ENCODE peak calls at places on chromosomes 5 and 9, in ten cellular contexts. One of them, this sample, is unnamed.

GRCh38 chr9:133204993-133205336 is 4.1 kb downstream of the OBP2B start:
- DNase-seq in GM23338: no peak
- DNase-seq in H1: no peak
- DNase-seq in A549: no peak
- DNase-seq in OCI-LY7: no peak
- DNase-seq in SK-N-SH: no peak
- DNase-seq in osteoblast: no peak
- DNase-seq in mesendoderm: no peak
- DNase-seq in astrocyte: no peak
- DNase-seq in GM23248: no peak
- DNase-seq in this sample: no peak

GRCh38 chr5:103244398-103244797 is 14.2 kb upstream of the MACIR start:
- DNase-seq in GM23338: no peak
- DNase-seq in OCI-LY7: no peak
- DNase-seq in GM23248: no peak
- DNase-seq in astrocyte: peak; percentile 4
- DNase-seq in osteoblast: no peak
- DNase-seq in H1: no peak
- DNase-seq in SK-N-SH: no peak
- DNase-seq in mesendoderm: peak; percentile 42
- DNase-seq in A549: no peak
- DNase-seq in this sample: no peak

GRCh38 chr9:38008168-38009034 is 60.6 kb downstream of the SHB start:
- DNase-seq in A549: peak; percentile 84
- DNase-seq in SK-N-SH: no peak
- DNase-seq in GM23248: peak; percentile 98
- DNase-seq in astrocyte: peak; percentile 94
- DNase-seq in mesendoderm: peak; percentile 71
- DNase-seq in GM23338: no peak
- DNase-seq in OCI-LY7: peak; percentile 7
- DNase-seq in osteoblast: peak; percentile 97
- DNase-seq in H1: no peak
- DNase-seq in this sample: peak; percentile 96

GRCh38 chr5:135309391-135310327 is 89.4 kb downstream of the MACROH2A1 start:
- DNase-seq in GM23338: no peak
- DNase-seq in mesendoderm: no peak
- DNase-seq in SK-N-SH: no peak
- DNase-seq in osteoblast: no peak
- DNase-seq in A549: no peak
- DNase-seq in H1: no peak
- DNase-seq in astrocyte: no peak
- DNase-seq in GM23248: peak; percentile 59
- DNase-seq in OCI-LY7: no peak
- DNase-seq in this sample: no peak

GRCh38 chr9:132372177-132373095 is 17.6 kb upstream of the SETX start:
- DNase-seq in A549: peak; percentile 29
- DNase-seq in H1: no peak
- DNase-seq in mesendoderm: peak; percentile 25
- DNase-seq in OCI-LY7: peak; percentile 52
- DNase-seq in GM23338: no peak
- DNase-seq in astrocyte: no peak
- DNase-seq in osteoblast: no peak
- DNase-seq in GM23248: peak; percentile 5
- DNase-seq in SK-N-SH: peak; percentile 58
- DNase-seq in this sample: no peak

GRCh38 chr5:145921211-145921610 is 15.2 kb upstream of the SH3RF2 start:
- DNase-seq in astrocyte: no peak
- DNase-seq in GM23248: peak; percentile 63
- DNase-seq in osteoblast: no peak
- DNase-seq in OCI-LY7: no peak
- DNase-seq in GM23338: no peak
- DNase-seq in SK-N-SH: no peak
- DNase-seq in H1: no peak
- DNase-seq in A549: no peak
- DNase-seq in mesendoderm: no peak
- DNase-seq in this sample: peak; percentile 53

GRCh38 chr9:71628247-71628646 is 140.1 kb downstream of the CEMIP2 start:
- DNase-seq in GM23338: peak; percentile 36
- DNase-seq in A549: no peak
- DNase-seq in OCI-LY7: no peak
- DNase-seq in mesendoderm: no peak
- DNase-seq in H1: no peak
- DNase-seq in osteoblast: no peak
- DNase-seq in GM23248: peak; percentile 29
- DNase-seq in astrocyte: no peak
- DNase-seq in SK-N-SH: no peak
- DNase-seq in this sample: no peak

GRCh38 chr9:109816490-109816889 is 36.5 kb downstream of the PALM2AKAP2 start:
- DNase-seq in osteoblast: peak; percentile 86
- DNase-seq in SK-N-SH: no peak
- DNase-seq in A549: peak; percentile 71
- DNase-seq in mesendoderm: peak; percentile 35
- DNase-seq in OCI-LY7: no peak
- DNase-seq in GM23248: peak; percentile 99
- DNase-seq in GM23338: no peak
- DNase-seq in H1: no peak
- DNase-seq in astrocyte: peak; percentile 100
- DNase-seq in this sample: peak; percentile 98

GRCh38 chr9:129845373-129845772 is 10.1 kb downstream of the USP20 start:
- DNase-seq in H1: no peak
- DNase-seq in A549: no peak
- DNase-seq in mesendoderm: no peak
- DNase-seq in astrocyte: no peak
- DNase-seq in GM23248: no peak
- DNase-seq in osteoblast: no peak
- DNase-seq in SK-N-SH: no peak
- DNase-seq in GM23338: no peak
- DNase-seq in OCI-LY7: no peak
- DNase-seq in this sample: no peak

GRCh38 chr9:107106416-107106815 is 176.7 kb upstream of the RAD23B start:
- DNase-seq in osteoblast: no peak
- DNase-seq in astrocyte: no peak
- DNase-seq in SK-N-SH: no peak
- DNase-seq in A549: no peak
- DNase-seq in H1: no peak
- DNase-seq in GM23338: no peak
- DNase-seq in OCI-LY7: no peak
- DNase-seq in mesendoderm: no peak
- DNase-seq in GM23248: no peak
- DNase-seq in this sample: no peak

GRCh38 chr9:107631788-107632187 is 142.2 kb upstream of the KLF4 start:
- DNase-seq in osteoblast: peak; percentile 11
- DNase-seq in mesendoderm: peak; percentile 27
- DNase-seq in OCI-LY7: no peak
- DNase-seq in GM23248: no peak
- DNase-seq in GM23338: peak; percentile 9
- DNase-seq in SK-N-SH: no peak
- DNase-seq in H1: no peak
- DNase-seq in astrocyte: no peak
- DNase-seq in A549: no peak
- DNase-seq in this sample: peak; percentile 53

GRCh38 chr9:98610196-98610595 is 98.5 kb downstream of the GABBR2 start:
- DNase-seq in A549: no peak
- DNase-seq in mesendoderm: peak; percentile 28
- DNase-seq in OCI-LY7: no peak
- DNase-seq in SK-N-SH: no peak
- DNase-seq in astrocyte: peak; percentile 78
- DNase-seq in osteoblast: peak; percentile 56
- DNase-seq in GM23338: no peak
- DNase-seq in H1: no peak
- DNase-seq in GM23248: peak; percentile 44
- DNase-seq in this sample: peak; percentile 58

GRCh38 chr9:133251773-133252172 is 23.2 kb downstream of the ABO start:
- DNase-seq in H1: no peak
- DNase-seq in mesendoderm: no peak
- DNase-seq in astrocyte: no peak
- DNase-seq in osteoblast: peak; percentile 32
- DNase-seq in OCI-LY7: no peak
- DNase-seq in A549: no peak
- DNase-seq in GM23248: no peak
- DNase-seq in SK-N-SH: peak; percentile 19
- DNase-seq in GM23338: no peak
- DNase-seq in this sample: no peak

GRCh38 chr9:81848472-81848871 is 79.8 kb upstream of the SPATA31D4 start:
- DNase-seq in A549: no peak
- DNase-seq in H1: no peak
- DNase-seq in SK-N-SH: no peak
- DNase-seq in osteoblast: peak; percentile 92
- DNase-seq in GM23248: peak; percentile 54
- DNase-seq in astrocyte: peak; percentile 26
- DNase-seq in OCI-LY7: no peak
- DNase-seq in GM23338: peak; percentile 25
- DNase-seq in mesendoderm: no peak
- DNase-seq in this sample: peak; percentile 46

GRCh38 chr5:60102961-60103683 is 209.6 kb upstream of the PDE4D start:
- DNase-seq in osteoblast: peak; percentile 55
- DNase-seq in astrocyte: peak; percentile 67
- DNase-seq in GM23248: peak; percentile 31
- DNase-seq in H1: no peak
- DNase-seq in GM23338: no peak
- DNase-seq in OCI-LY7: no peak
- DNase-seq in A549: peak; percentile 52
- DNase-seq in mesendoderm: peak; percentile 1
- DNase-seq in SK-N-SH: no peak
- DNase-seq in this sample: peak; percentile 78

GRCh38 chr5:149913449-149914419 is 30.9 kb downstream of the PDE6A start:
- DNase-seq in osteoblast: no peak
- DNase-seq in GM23248: no peak
- DNase-seq in astrocyte: no peak
- DNase-seq in GM23338: no peak
- DNase-seq in SK-N-SH: no peak
- DNase-seq in H1: no peak
- DNase-seq in OCI-LY7: peak; percentile 16
- DNase-seq in A549: no peak
- DNase-seq in mesendoderm: peak; percentile 49
- DNase-seq in this sample: no peak

GRCh38 chr5:149915392-149916260 is 29.0 kb downstream of the PDE6A start:
- DNase-seq in H1: no peak
- DNase-seq in A549: no peak
- DNase-seq in OCI-LY7: no peak
- DNase-seq in astrocyte: peak; percentile 53
- DNase-seq in SK-N-SH: no peak
- DNase-seq in osteoblast: no peak
- DNase-seq in GM23248: no peak
- DNase-seq in mesendoderm: peak; percentile 86
- DNase-seq in GM23338: peak; percentile 27
- DNase-seq in this sample: peak; percentile 67

GRCh38 chr5:149916317-149917072 is 28.1 kb downstream of the PDE6A start:
- DNase-seq in OCI-LY7: no peak
- DNase-seq in GM23248: no peak
- DNase-seq in astrocyte: no peak
- DNase-seq in H1: no peak
- DNase-seq in GM23338: no peak
- DNase-seq in SK-N-SH: no peak
- DNase-seq in osteoblast: no peak
- DNase-seq in A549: no peak
- DNase-seq in mesendoderm: peak; percentile 51
- DNase-seq in this sample: peak; percentile 41

GRCh38 chr5:149921597-149921996 is 23.0 kb downstream of the PDE6A start:
- DNase-seq in H1: no peak
- DNase-seq in SK-N-SH: no peak
- DNase-seq in A549: no peak
- DNase-seq in GM23248: no peak
- DNase-seq in OCI-LY7: no peak
- DNase-seq in osteoblast: no peak
- DNase-seq in astrocyte: no peak
- DNase-seq in mesendoderm: no peak
- DNase-seq in GM23338: no peak
- DNase-seq in this sample: no peak

GRCh38 chr5:149917073-149917676 is 27.4 kb downstream of the PDE6A start:
- DNase-seq in SK-N-SH: no peak
- DNase-seq in astrocyte: no peak
- DNase-seq in GM23248: peak; percentile 47
- DNase-seq in mesendoderm: no peak
- DNase-seq in A549: no peak
- DNase-seq in H1: no peak
- DNase-seq in GM23338: no peak
- DNase-seq in osteoblast: no peak
- DNase-seq in OCI-LY7: no peak
- DNase-seq in this sample: peak; percentile 50
- H3K4me2 ChIP-seq in SK-N-SH: peak overlapping the region; percentile 50
- H3K4me2 ChIP-seq in astrocyte: peak overlapping the region; percentile 57
- H3K4me2 ChIP-seq in GM23248: no peak overlapping the region
- H3K4me2 ChIP-seq in mesendoderm: no peak overlapping the region
- H3K4me2 ChIP-seq in A549: no peak overlapping the region
- H3K4me2 ChIP-seq in H1: no peak overlapping the region
- H3K4me2 ChIP-seq in GM23338: no peak overlapping the region
- H3K4me2 ChIP-seq in osteoblast: peak overlapping the region; percentile 66
- H3K4me2 ChIP-seq in OCI-LY7: no peak overlapping the region
- H3K4me2 ChIP-seq in this sample: no peak overlapping the region

GRCh38 chr9:136043386-136044054 is 51.6 kb downstream of the NACC2 start:
- DNase-seq in H1: no peak
- DNase-seq in A549: no peak
- DNase-seq in mesendoderm: no peak
- DNase-seq in osteoblast: peak; percentile 57
- DNase-seq in OCI-LY7: no peak
- DNase-seq in GM23248: no peak
- DNase-seq in SK-N-SH: no peak
- DNase-seq in GM23338: no peak
- DNase-seq in astrocyte: no peak
- DNase-seq in this sample: no peak
- H3K4me2 ChIP-seq in H1: no peak overlapping the region
- H3K4me2 ChIP-seq in A549: no peak overlapping the region
- H3K4me2 ChIP-seq in mesendoderm: no peak overlapping the region
- H3K4me2 ChIP-seq in osteoblast: no peak overlapping the region
- H3K4me2 ChIP-seq in OCI-LY7: no peak overlapping the region
- H3K4me2 ChIP-seq in GM23248: no peak overlapping the region
- H3K4me2 ChIP-seq in SK-N-SH: no peak overlapping the region
- H3K4me2 ChIP-seq in GM23338: no peak overlapping the region
- H3K4me2 ChIP-seq in astrocyte: no peak overlapping the region
- H3K4me2 ChIP-seq in this sample: no peak overlapping the region

DNA sequence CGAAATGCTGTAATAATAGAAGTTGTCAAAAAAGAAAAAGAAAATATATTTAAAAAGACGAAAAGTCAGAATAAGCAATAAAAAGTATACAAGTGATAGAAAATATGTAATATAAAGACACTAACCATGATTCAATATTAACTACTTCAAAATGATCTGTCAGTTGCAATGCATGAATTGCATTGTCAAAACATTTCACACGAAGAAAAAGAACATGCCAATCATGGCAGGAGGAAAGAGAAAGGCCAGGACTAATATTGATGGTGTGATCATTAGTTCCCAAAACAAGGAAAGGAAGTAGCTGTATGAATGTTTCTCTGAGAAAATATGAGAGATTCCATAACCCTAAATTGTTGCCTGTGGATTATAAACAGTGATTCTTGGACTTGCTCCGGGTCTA is 7.4 kb upstream of the GRAMD2B start:
- DNase-seq in GM23338: no peak
- DNase-seq in osteoblast: no peak
- DNase-seq in A549: no peak
- DNase-seq in SK-N-SH: no peak
- DNase-seq in mesendoderm: no peak
- DNase-seq in H1: no peak
- DNase-seq in astrocyte: no peak
- DNase-seq in GM23248: no peak
- DNase-seq in OCI-LY7: no peak
- DNase-seq in this sample: no peak
- H3K4me2 ChIP-seq in GM23338: no peak overlapping the region
- H3K4me2 ChIP-seq in osteoblast: peak overlapping the region; percentile 20
- H3K4me2 ChIP-seq in A549: no peak overlapping the region
- H3K4me2 ChIP-seq in SK-N-SH: peak overlapping the region; percentile 27
- H3K4me2 ChIP-seq in mesendoderm: no peak overlapping the region
- H3K4me2 ChIP-seq in H1: no peak overlapping the region
- H3K4me2 ChIP-seq in astrocyte: no peak overlapping the region
- H3K4me2 ChIP-seq in GM23248: peak overlapping the region; percentile 33
- H3K4me2 ChIP-seq in OCI-LY7: no peak overlapping the region
- H3K4me2 ChIP-seq in this sample: no peak overlapping the region

GRCh38 chr5:148205044-148205813 is 2.4 kb downstream of the SPINK6 start:
- DNase-seq in A549: no peak
- DNase-seq in GM23338: no peak
- DNase-seq in H1: no peak
- DNase-seq in astrocyte: no peak
- DNase-seq in OCI-LY7: no peak
- DNase-seq in SK-N-SH: no peak
- DNase-seq in osteoblast: no peak
- DNase-seq in GM23248: no peak
- DNase-seq in mesendoderm: no peak
- DNase-seq in this sample: no peak
- H3K4me2 ChIP-seq in A549: no peak overlapping the region
- H3K4me2 ChIP-seq in GM23338: no peak overlapping the region
- H3K4me2 ChIP-seq in H1: no peak overlapping the region
- H3K4me2 ChIP-seq in astrocyte: no peak overlapping the region
- H3K4me2 ChIP-seq in OCI-LY7: no peak overlapping the region
- H3K4me2 ChIP-seq in SK-N-SH: no peak overlapping the region
- H3K4me2 ChIP-seq in osteoblast: no peak overlapping the region
- H3K4me2 ChIP-seq in GM23248: no peak overlapping the region
- H3K4me2 ChIP-seq in mesendoderm: no peak overlapping the region
- H3K4me2 ChIP-seq in this sample: no peak overlapping the region

This sample was measured in fibroblast of lung.